ENCODE peak calls at places on chromosomes 12 and 14, in seven cellular contexts. J, K, D, O, W, R and P are unnamed samples.

GRCh38 chr14:60904381-60904780 is 76.5 kb downstream of the TRMT5 start:
- DNase-seq in J (no peak), K (no peak), D (peak; percentile 31), O (no peak), W (no peak), R (no peak), P (no peak)

GRCh38 chr14:90523544-90523943 is 126.7 kb downstream of the CALM1 start:
- DNase-seq in J (no peak), K (no peak), D (peak; percentile 45), O (no peak), W (no peak), R (no peak), P (no peak)

GRCh38 chr14:57382283-57382682 is 8.1 kb upstream of the NAA30 start:
- DNase-seq in J (peak; percentile 38), K (no peak), D (peak; percentile 94), O (no peak), W (no peak), R (no peak), P (no peak)

GRCh38 chr12:88944403-88944802 is 364.1 kb upstream of the KITLG start:
- DNase-seq in J (peak; percentile 72), K (no peak), D (peak; percentile 60), O (no peak), W (no peak), R (no peak), P (no peak)

GRCh38 chr14:47691829-47692228 is 16.4 kb upstream of the MDGA2 start:
- DNase-seq in J (no peak), K (no peak), D (no peak), O (no peak), W (no peak), R (no peak), P (no peak)

GRCh38 chr12:50925342-50925651 is 27.0 kb upstream of the HIGD1C start:
- DNase-seq in J (no peak), K (no peak), D (no peak), O (no peak), W (no peak), R (no peak), P (peak; percentile 72)

GRCh38 chr12:1044697-1045096 is 53.7 kb downstream of the ERC1 start:
- DNase-seq in J (no peak), K (no peak), D (peak; percentile 53), O (no peak), W (no peak), R (no peak), P (no peak)

GRCh38 chr12:116123511-116124258 is 153.8 kb downstream of the MED13L start:
- DNase-seq in J (peak; percentile 35), K (no peak), D (peak; percentile 66), O (no peak), W (no peak), R (peak; percentile 28), P (no peak)

GRCh38 chr14:101635238-101636080 is 74.2 kb downstream of the DIO3 start:
- DNase-seq in J (no peak), K (no peak), D (no peak), O (no peak), W (no peak), R (no peak), P (no peak)

GRCh38 chr14:34895277-34895676 is 20.1 kb upstream of the BAZ1A start:
- DNase-seq in J (no peak), K (no peak), D (no peak), O (no peak), W (no peak), R (no peak), P (no peak)

GRCh38 chr14:56659964-56660551 is 80.5 kb downstream of the TMEM260 start:
- DNase-seq in J (peak; percentile 57), K (no peak), D (peak; percentile 62), O (no peak), W (no peak), R (peak; percentile 51), P (peak; percentile 84)

GRCh38 chr12:76799362-76799761 is 35.4 kb downstream of the ZDHHC17 start:
- DNase-seq in J (no peak), K (no peak), D (no peak), O (no peak), W (no peak), R (no peak), P (no peak)

GRCh38 chr14:68910540-68910939 is 68.6 kb downstream of the ACTN1 start:
- DNase-seq in J (no peak), K (no peak), D (peak; percentile 41), O (no peak), W (no peak), R (no peak), P (peak; percentile 59)

GRCh38 chr12:29521951-29522350 is 24.5 kb upstream of the OVCH1 start:
- DNase-seq in J (no peak), K (no peak), D (peak; percentile 43), O (no peak), W (no peak), R (no peak), P (no peak)

GRCh38 chr14:91893659-91894058 is 26.3 kb upstream of the TC2N start:
- DNase-seq in J (no peak), K (no peak), D (no peak), O (no peak), W (no peak), R (no peak), P (no peak)

GRCh38 chr12:128684357-128684756 is 139.4 kb downstream of the SLC15A4 start:
- DNase-seq in J (no peak), K (no peak), D (no peak), O (no peak), W (no peak), R (no peak), P (no peak)

GRCh38 chr12:79127268-79127895 is 262.8 kb downstream of the SYT1 start:
- DNase-seq in J (peak; percentile 50), K (no peak), D (peak; percentile 96), O (no peak), W (no peak), R (peak; percentile 4), P (no peak)
- H3K27ac ChIP-seq in J (no peak overlapping the region), K (no peak overlapping the region), D (no peak overlapping the region), O (no peak overlapping the region), W (no peak overlapping the region), R (no peak overlapping the region), P (no peak overlapping the region)

DNA sequence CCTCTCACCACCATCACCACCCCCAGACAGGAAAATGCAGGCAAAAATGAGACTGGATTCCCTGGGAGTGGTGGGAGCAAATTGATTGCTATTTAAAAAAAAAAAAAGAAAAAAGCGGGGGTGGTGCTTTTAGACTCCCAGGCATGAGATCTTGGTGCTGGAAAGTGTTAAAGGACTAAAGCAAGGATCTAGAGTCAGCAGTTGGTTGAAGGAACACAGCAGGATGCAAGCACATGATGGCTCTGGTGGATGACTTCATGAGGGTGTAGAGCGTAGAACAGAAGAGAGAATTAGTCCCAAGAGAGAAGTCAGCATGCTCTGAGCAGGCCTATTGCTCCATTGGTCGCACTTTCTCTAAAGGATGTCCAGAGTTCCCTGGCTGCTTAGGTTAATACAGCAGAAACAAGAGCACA is 183.8 kb upstream of the HMGA2 start:
- DNase-seq in J (no peak), K (no peak), D (peak; percentile 64), O (no peak), W (no peak), R (no peak), P (no peak)
- H3K4me3 ChIP-seq in J (no peak overlapping the region), K (no peak overlapping the region), D (no peak overlapping the region), O (no peak overlapping the region), W (no peak overlapping the region), R (no peak overlapping the region), P (no peak overlapping the region)

DNA sequence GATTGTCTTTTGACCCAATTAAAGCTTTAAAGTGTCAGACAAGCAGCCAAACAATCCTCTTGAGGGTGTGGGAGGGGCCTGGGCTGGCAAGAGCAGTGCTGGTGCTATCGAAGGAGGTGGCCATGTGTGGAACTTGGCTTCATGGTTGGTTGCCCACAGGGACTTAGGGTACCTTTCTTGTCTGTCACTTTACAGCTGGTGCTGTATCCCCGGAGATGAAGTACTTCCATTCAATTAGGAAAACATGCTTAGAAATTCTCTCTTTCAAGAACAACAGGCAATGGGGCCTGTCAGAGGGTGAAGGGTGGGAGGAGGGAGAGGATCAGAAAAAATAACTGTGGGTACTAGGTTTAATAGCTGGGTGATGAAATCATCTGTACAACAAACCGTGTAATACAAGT is 86.5 kb downstream of the DAAM1 start:
- DNase-seq in J (no peak), K (no peak), D (no peak), O (no peak), W (no peak), R (no peak), P (no peak)
- H3K4me1 ChIP-seq in J (peaks cover 68% of the 10 kb centered on the region), K (peaks cover 15% of the 10 kb centered on the region), D (peaks cover 12% of the 10 kb centered on the region), O (no peaks in the 10 kb centered on the region), W (no peaks in the 10 kb centered on the region), R (peaks cover 13% of the 10 kb centered on the region), P (peaks cover 23% of the 10 kb centered on the region)

GRCh38 chr12:107319536-107320030 is 226.2 kb upstream of the CRY1 start:
- DNase-seq in J (no peak), K (no peak), D (no peak), O (peak; percentile 16), W (no peak), R (peak; percentile 19), P (no peak)

GRCh38 chr12:107318554-107318803 is 225.1 kb upstream of the CRY1 start:
- DNase-seq in J (no peak), K (no peak), D (no peak), O (no peak), W (no peak), R (no peak), P (no peak)

GRCh38 chr12:107317751-107318553 is 224.6 kb upstream of the CRY1 start:
- DNase-seq in J (peak; percentile 91), K (peak; percentile 82), D (peak; percentile 88), O (peak; percentile 80), W (peak; percentile 88), R (peak; percentile 94), P (no peak)

GRCh38 chr12:107320031-107320928 is 226.9 kb upstream of the CRY1 start:
- DNase-seq in J (peak; percentile 81), K (no peak), D (peak; percentile 61), O (peak; percentile 72), W (peak; percentile 68), R (peak; percentile 32), P (no peak)

DNA sequence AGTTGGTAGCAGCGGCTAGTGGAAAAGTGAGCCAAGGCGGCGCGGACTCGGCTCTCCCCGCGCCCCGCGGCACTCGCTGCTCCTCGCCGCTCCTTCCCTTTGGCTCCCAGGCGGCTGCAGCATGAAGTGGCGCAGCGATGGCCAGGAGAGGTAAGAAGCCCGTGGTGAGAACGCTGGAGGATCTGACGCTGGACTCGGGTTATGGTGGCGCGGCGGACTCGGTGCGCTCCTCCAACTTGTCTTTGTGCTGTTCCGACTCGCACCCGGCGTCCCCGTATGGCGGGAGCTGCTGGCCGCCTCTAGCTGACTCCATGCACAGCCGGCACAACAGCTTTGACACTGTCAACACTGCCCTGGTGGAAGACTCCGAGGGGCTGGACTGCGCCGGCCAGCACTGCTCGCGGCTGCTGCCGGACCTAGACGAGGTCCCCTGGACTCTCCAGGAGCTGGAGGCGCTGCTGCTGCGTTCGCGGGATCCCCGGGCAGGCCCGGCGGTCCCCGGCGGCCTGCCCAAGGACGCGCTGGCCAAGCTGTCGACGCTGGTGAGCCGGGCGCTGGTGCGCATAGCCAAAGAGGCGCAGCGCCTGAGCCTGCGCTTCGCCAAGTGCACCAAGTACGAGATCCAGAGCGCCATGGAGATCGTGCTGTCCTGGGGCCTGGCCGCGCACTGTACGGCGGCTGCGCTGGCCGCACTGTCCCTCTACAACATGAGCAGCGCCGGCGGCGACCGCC is 225.6 kb upstream of the CRY1 start:
- DNase-seq in J (peak; percentile 66), K (no peak), D (peak; percentile 51), O (peak; percentile 15), W (peak; percentile 66), R (peak; percentile 42), P (no peak)
- H3K27ac ChIP-seq in J (peak overlapping the region; percentile 85), K (peak overlapping the region; percentile 82), D (no peak overlapping the region), O (no peak overlapping the region), W (no peak overlapping the region), R (no peak overlapping the region), P (no peak overlapping the region)